ENCODE peak calls at places on chromosomes 13 and 19, in eight cellular contexts. One of them, this sample, is unnamed.

GRCh38 chr19:56608274-56608964 is 13.3 kb downstream of the ZNF71 start:
- DNase-seq in nephron progenitor cell: no peak
- DNase-seq in left ventricle myocardium inferior: no peak
- DNase-seq in ureter: no peak
- DNase-seq in Peyer's patch: no peak
- DNase-seq in fibroblast of lung: no peak
- DNase-seq in AG09309: no peak
- DNase-seq in GM04504: no peak
- DNase-seq in this sample: no peak

GRCh38 chr19:18543814-18544475 is 572 bp upstream of the FKBP8 start:
- DNase-seq in nephron progenitor cell: no peak
- DNase-seq in left ventricle myocardium inferior: no peak
- DNase-seq in ureter: no peak
- DNase-seq in Peyer's patch: peak; percentile 91
- DNase-seq in fibroblast of lung: peak; percentile 56
- DNase-seq in AG09309: no peak
- DNase-seq in GM04504: peak; percentile 48
- DNase-seq in this sample: peak; percentile 92

GRCh38 chr13:35978607-35979316 is 152.4 kb downstream of the DCLK1 start:
- DNase-seq in nephron progenitor cell: peak; percentile 55
- DNase-seq in left ventricle myocardium inferior: no peak
- DNase-seq in ureter: no peak
- DNase-seq in Peyer's patch: no peak
- DNase-seq in fibroblast of lung: peak; percentile 86
- DNase-seq in AG09309: peak; percentile 40
- DNase-seq in GM04504: peak; percentile 50
- DNase-seq in this sample: peak; percentile 37

GRCh38 chr13:66216723-66217122 is 1013.4 kb downstream of the PCDH9 start:
- DNase-seq in nephron progenitor cell: no peak
- DNase-seq in left ventricle myocardium inferior: no peak
- DNase-seq in ureter: no peak
- DNase-seq in Peyer's patch: no peak
- DNase-seq in fibroblast of lung: peak; percentile 24
- DNase-seq in AG09309: no peak
- DNase-seq in GM04504: no peak
- DNase-seq in this sample: no peak

GRCh38 chr13:101706651-101707050 is 254.2 kb downstream of the ITGBL1 start:
- DNase-seq in nephron progenitor cell: no peak
- DNase-seq in left ventricle myocardium inferior: no peak
- DNase-seq in ureter: peak; percentile 42
- DNase-seq in Peyer's patch: peak; percentile 50
- DNase-seq in fibroblast of lung: peak; percentile 99
- DNase-seq in AG09309: peak; percentile 91
- DNase-seq in GM04504: peak; percentile 96
- DNase-seq in this sample: no peak

GRCh38 chr19:29479941-29480340 is 45.9 kb upstream of the VSTM2B start:
- DNase-seq in nephron progenitor cell: no peak
- DNase-seq in left ventricle myocardium inferior: no peak
- DNase-seq in ureter: peak; percentile 33
- DNase-seq in Peyer's patch: no peak
- DNase-seq in fibroblast of lung: no peak
- DNase-seq in AG09309: no peak
- DNase-seq in GM04504: no peak
- DNase-seq in this sample: no peak

GRCh38 chr13:28336193-28336657 is 158.7 kb downstream of the FLT1 start:
- DNase-seq in nephron progenitor cell: no peak
- DNase-seq in left ventricle myocardium inferior: peak; percentile 25
- DNase-seq in ureter: no peak
- DNase-seq in Peyer's patch: no peak
- DNase-seq in fibroblast of lung: no peak
- DNase-seq in AG09309: no peak
- DNase-seq in GM04504: no peak
- DNase-seq in this sample: no peak

GRCh38 chr19:58182989-58183821 is at the start of gene ZNF274:
- DNase-seq in nephron progenitor cell: peak; percentile 94
- DNase-seq in left ventricle myocardium inferior: peak; percentile 95
- DNase-seq in ureter: peak; percentile 96
- DNase-seq in Peyer's patch: peak; percentile 97
- DNase-seq in fibroblast of lung: peak; percentile 96
- DNase-seq in AG09309: peak; percentile 77
- DNase-seq in GM04504: peak; percentile 84
- DNase-seq in this sample: peak; percentile 92

GRCh38 chr13:26112843-26113242 is 61.0 kb upstream of the SHISA2 start:
- DNase-seq in nephron progenitor cell: no peak
- DNase-seq in left ventricle myocardium inferior: no peak
- DNase-seq in ureter: no peak
- DNase-seq in Peyer's patch: no peak
- DNase-seq in fibroblast of lung: peak; percentile 4
- DNase-seq in AG09309: no peak
- DNase-seq in GM04504: no peak
- DNase-seq in this sample: no peak

GRCh38 chr13:33752631-33753030 is 65.3 kb upstream of the RFC3 start:
- DNase-seq in nephron progenitor cell: no peak
- DNase-seq in left ventricle myocardium inferior: no peak
- DNase-seq in ureter: no peak
- DNase-seq in Peyer's patch: no peak
- DNase-seq in fibroblast of lung: no peak
- DNase-seq in AG09309: no peak
- DNase-seq in GM04504: no peak
- DNase-seq in this sample: no peak

GRCh38 chr19:39224910-39225309 is 19.9 kb downstream of the IFNL3 start:
- DNase-seq in nephron progenitor cell: no peak
- DNase-seq in left ventricle myocardium inferior: no peak
- DNase-seq in ureter: no peak
- DNase-seq in Peyer's patch: no peak
- DNase-seq in fibroblast of lung: no peak
- DNase-seq in AG09309: no peak
- DNase-seq in GM04504: no peak
- DNase-seq in this sample: no peak

GRCh38 chr19:19279853-19280252 is 6.8 kb upstream of the TM6SF2 start:
- DNase-seq in nephron progenitor cell: no peak
- DNase-seq in left ventricle myocardium inferior: no peak
- DNase-seq in ureter: no peak
- DNase-seq in Peyer's patch: no peak
- DNase-seq in fibroblast of lung: no peak
- DNase-seq in AG09309: no peak
- DNase-seq in GM04504: no peak
- DNase-seq in this sample: no peak

GRCh38 chr13:42758515-42758914 is 22.9 kb upstream of the FAM216B start:
- DNase-seq in nephron progenitor cell: no peak
- DNase-seq in left ventricle myocardium inferior: no peak
- DNase-seq in ureter: no peak
- DNase-seq in Peyer's patch: no peak
- DNase-seq in fibroblast of lung: no peak
- DNase-seq in AG09309: no peak
- DNase-seq in GM04504: no peak
- DNase-seq in this sample: no peak

GRCh38 chr19:2089727-2090053 is 6.4 kb downstream of the MOB3A start:
- DNase-seq in nephron progenitor cell: no peak
- DNase-seq in left ventricle myocardium inferior: no peak
- DNase-seq in ureter: no peak
- DNase-seq in Peyer's patch: no peak
- DNase-seq in fibroblast of lung: no peak
- DNase-seq in AG09309: no peak
- DNase-seq in GM04504: no peak
- DNase-seq in this sample: no peak

GRCh38 chr13:30020726-30021312 is 170.4 kb upstream of the UBL3 start:
- DNase-seq in nephron progenitor cell: no peak
- DNase-seq in left ventricle myocardium inferior: no peak
- DNase-seq in ureter: no peak
- DNase-seq in Peyer's patch: no peak
- DNase-seq in fibroblast of lung: no peak
- DNase-seq in AG09309: no peak
- DNase-seq in GM04504: no peak
- DNase-seq in this sample: no peak

GRCh38 chr13:72218966-72219365 is 352.0 kb upstream of the DACH1 start:
- DNase-seq in nephron progenitor cell: no peak
- DNase-seq in left ventricle myocardium inferior: no peak
- DNase-seq in ureter: no peak
- DNase-seq in Peyer's patch: no peak
- DNase-seq in fibroblast of lung: no peak
- DNase-seq in AG09309: no peak
- DNase-seq in GM04504: no peak
- DNase-seq in this sample: no peak

GRCh38 chr13:20209937-20210336 is 17.2 kb upstream of the GJB2 start:
- DNase-seq in nephron progenitor cell: no peak
- DNase-seq in left ventricle myocardium inferior: no peak
- DNase-seq in ureter: no peak
- DNase-seq in Peyer's patch: no peak
- DNase-seq in fibroblast of lung: no peak
- DNase-seq in AG09309: no peak
- DNase-seq in GM04504: no peak
- DNase-seq in this sample: no peak

GRCh38 chr19:39167461-39168257 is 29.1 kb upstream of the NCCRP1 start:
- DNase-seq in nephron progenitor cell: no peak
- DNase-seq in left ventricle myocardium inferior: no peak
- DNase-seq in ureter: peak; percentile 79
- DNase-seq in Peyer's patch: no peak
- DNase-seq in fibroblast of lung: no peak
- DNase-seq in AG09309: no peak
- DNase-seq in GM04504: no peak
- DNase-seq in this sample: peak; percentile 64

GRCh38 chr13:97521726-97522125 is 87.8 kb downstream of the RAP2A start:
- DNase-seq in nephron progenitor cell: no peak
- DNase-seq in left ventricle myocardium inferior: no peak
- DNase-seq in ureter: no peak
- DNase-seq in Peyer's patch: no peak
- DNase-seq in fibroblast of lung: no peak
- DNase-seq in AG09309: no peak
- DNase-seq in GM04504: no peak
- DNase-seq in this sample: no peak

GRCh38 chr13:50365683-50366391 is 350.6 kb downstream of the KCNRG start:
- DNase-seq in nephron progenitor cell: no peak
- DNase-seq in left ventricle myocardium inferior: no peak
- DNase-seq in ureter: peak; percentile 53
- DNase-seq in Peyer's patch: peak; percentile 57
- DNase-seq in fibroblast of lung: no peak
- DNase-seq in AG09309: no peak
- DNase-seq in GM04504: no peak
- DNase-seq in this sample: no peak

GRCh38 chr13:114080739-114081561 is 51.5 kb downstream of the RASA3 start:
- DNase-seq in nephron progenitor cell: peak; percentile 1
- DNase-seq in left ventricle myocardium inferior: peak; percentile 9
- DNase-seq in ureter: no peak
- DNase-seq in Peyer's patch: peak; percentile 42
- DNase-seq in fibroblast of lung: no peak
- DNase-seq in AG09309: no peak
- DNase-seq in GM04504: no peak
- DNase-seq in this sample: no peak

GRCh38 chr19:24033308-24033961 is 53.6 kb upstream of the ZNF254 start:
- DNase-seq in nephron progenitor cell: peak; percentile 79
- DNase-seq in left ventricle myocardium inferior: peak; percentile 90
- DNase-seq in ureter: peak; percentile 92
- DNase-seq in Peyer's patch: peak; percentile 94
- DNase-seq in fibroblast of lung: peak; percentile 91
- DNase-seq in AG09309: peak; percentile 68
- DNase-seq in GM04504: peak; percentile 86
- DNase-seq in this sample: peak; percentile 95

GRCh38 chr19:40466219-40467006 is at the start of gene SPTBN4:
- DNase-seq in nephron progenitor cell: peak; percentile 37
- DNase-seq in left ventricle myocardium inferior: no peak
- DNase-seq in ureter: no peak
- DNase-seq in Peyer's patch: peak; percentile 54
- DNase-seq in fibroblast of lung: no peak
- DNase-seq in AG09309: no peak
- DNase-seq in GM04504: no peak
- DNase-seq in this sample: peak; percentile 37

GRCh38 chr13:53499551-53499950 is 470.9 kb downstream of the OLFM4 start:
- DNase-seq in nephron progenitor cell: no peak
- DNase-seq in left ventricle myocardium inferior: no peak
- DNase-seq in ureter: no peak
- DNase-seq in Peyer's patch: no peak
- DNase-seq in fibroblast of lung: no peak
- DNase-seq in AG09309: no peak
- DNase-seq in GM04504: no peak
- DNase-seq in this sample: no peak

GRCh38 chr13:104310861-104311260 is 1244.6 kb upstream of the SLC10A2 start:
- DNase-seq in nephron progenitor cell: no peak
- DNase-seq in left ventricle myocardium inferior: no peak
- DNase-seq in ureter: no peak
- DNase-seq in Peyer's patch: no peak
- DNase-seq in fibroblast of lung: no peak
- DNase-seq in AG09309: no peak
- DNase-seq in GM04504: no peak
- DNase-seq in this sample: no peak

GRCh38 chr13:26502826-26503225 is 54.7 kb upstream of the WASF3 start:
- DNase-seq in nephron progenitor cell: no peak
- DNase-seq in left ventricle myocardium inferior: no peak
- DNase-seq in ureter: no peak
- DNase-seq in Peyer's patch: no peak
- DNase-seq in fibroblast of lung: peak; percentile 68
- DNase-seq in AG09309: peak; percentile 70
- DNase-seq in GM04504: peak; percentile 86
- DNase-seq in this sample: no peak

GRCh38 chr13:77554079-77554478 is 18.6 kb downstream of the SCEL start:
- DNase-seq in nephron progenitor cell: peak; percentile 10
- DNase-seq in left ventricle myocardium inferior: no peak
- DNase-seq in ureter: no peak
- DNase-seq in Peyer's patch: no peak
- DNase-seq in fibroblast of lung: no peak
- DNase-seq in AG09309: no peak
- DNase-seq in GM04504: no peak
- DNase-seq in this sample: no peak

This sample was measured in colonic mucosa.